ENCODE peak calls at places on chromosomes 11 and 22, in five cellular contexts. V is G401; W is stimulated activated CD4-positive, alpha-beta T cell treated with anti-CD3 and anti-CD28 coated beads, Interleukin-2, amount 100 ng/mL, for 48 hours; F is activated naive CD4-positive, alpha-beta T cell treated with Interleukin-2 at 50 U/mL for 16 hours; Y is pulmonary artery endothelial cell. Q is an unnamed sample.

GRCh38 chr11:61092280-61092766 is 10.0 kb upstream of the CD5 start:
- DNase-seq in V (no peak), W (no peak), Y (no peak), F (peak; percentile 68), Q (no peak)

GRCh38 chr11:70466154-70466553 is 67.8 kb downstream of the CTTN start:
- DNase-seq in W (no peak), F (no peak), Y (no peak), V (no peak), Q (no peak)

GRCh38 chr11:62004473-62004872 is 37.0 kb upstream of the FTH1 start:
- DNase-seq in W (no peak), V (no peak), Y (peak; percentile 62), F (no peak), Q (peak; percentile 29)

GRCh38 chr11:12785901-12786300 is 111.7 kb downstream of the TEAD1 start:
- DNase-seq in W (no peak), F (no peak), Y (no peak), V (peak; percentile 22), Q (no peak)

GRCh38 chr11:1771700-1772099 is 8.0 kb upstream of the CTSD start:
- DNase-seq in V (no peak), Y (no peak), W (no peak), F (no peak), Q (no peak)

GRCh38 chr11:94563176-94563847 is 3.9 kb upstream of the PIWIL4 start:
- DNase-seq in F (no peak), W (no peak), V (peak; percentile 19), Y (no peak), Q (no peak)

GRCh38 chr22:19943665-19944026 is 2.0 kb upstream of the TXNRD2 start:
- DNase-seq in Y (no peak), V (no peak), F (no peak), W (no peak), Q (no peak)

GRCh38 chr22:44360686-44361381 is 48.1 kb upstream of the SHISAL1 start:
- DNase-seq in V (no peak), W (no peak), F (no peak), Y (peak; percentile 41), Q (no peak)

GRCh38 chr11:44637477-44637876 is 72.0 kb downstream of the CD82 start:
- DNase-seq in F (no peak), Y (no peak), W (no peak), V (no peak), Q (no peak)

GRCh38 chr11:72958790-72959189 is 144.6 kb downstream of the ATG16L2 start:
- DNase-seq in W (no peak), F (no peak), V (no peak), Y (no peak), Q (no peak)

GRCh38 chr22:24816841-24817240 is 10.8 kb downstream of the SGSM1 start:
- DNase-seq in F (no peak), W (no peak), V (peak; percentile 96), Y (no peak), Q (no peak)

GRCh38 chr11:8338138-8338537 is 74.5 kb upstream of the LMO1 start:
- DNase-seq in W (peak; percentile 23), F (no peak), Y (no peak), V (peak; percentile 9), Q (no peak)

GRCh38 chr11:33899383-33900037 is 7.6 kb upstream of the LMO2 start:
- DNase-seq in V (peak; percentile 33), F (no peak), W (no peak), Y (peak; percentile 89), Q (no peak)

GRCh38 chr11:2305140-2305861 is 3.5 kb downstream of the TSPAN32 start:
- DNase-seq in F (peak; percentile 85), Y (peak; percentile 20), W (peak; percentile 89), V (peak; percentile 63), Q (no peak)

GRCh38 chr11:45444796-45445195 is 158.7 kb upstream of the SYT13 start:
- DNase-seq in Y (no peak), V (no peak), W (no peak), F (no peak), Q (no peak)

GRCh38 chr11:80993561-80993960 is 1552.7 kb upstream of the TENM4 start:
- DNase-seq in W (no peak), F (no peak), V (no peak), Y (no peak), Q (no peak)

Q was measured in AG04449.